ENCODE peak calls at places on chromosome 6, in seven cellular contexts. Z is naive thymus-derived CD8-positive, alpha-beta T cell; P is activated T-cell treated with anti-CD3 and anti-CD28 coated beads, Interleukin-2, amount 50 U/mL, for 72 hours; K is Right ventricle myocardium superior; C is lower lobe of right lung; S is stimulated activated naive B cell treated with anti-CD40 and anti-IgM and Interleukin-4, amounts not matched to agents 10 μg/mL and 1 μg/mL and 100 μg/mL, for 72 hours; M is upper lobe of right lung. R is an unnamed sample.

GRCh38 chr6:97306946-97307345 is 23.9 kb upstream of the MMS22L start:
- ATAC-seq in M (no peak), Z (no peak), K (no peak), C (no peak), P (no peak), S (no peak), R (no peak)

GRCh38 chr6:122752493-122752892 is 27.0 kb upstream of the FABP7 start:
- ATAC-seq in M (no peak), P (no peak), S (no peak), Z (no peak), C (peak), K (no peak), R (no peak)

GRCh38 chr6:121434037-121434770 is 1.2 kb upstream of the GJA1 start:
- ATAC-seq in Z (no peak), M (no peak), S (no peak), C (no peak), K (peak), P (no peak), R (no peak)

GRCh38 chr6:159233365-159234101 is 64.3 kb downstream of the FNDC1 start:
- ATAC-seq in C (no peak), M (peak), P (no peak), Z (no peak), S (no peak), K (no peak), R (no peak)

GRCh38 chr6:35694462-35694861 is 5.7 kb upstream of the FKBP5 start:
- ATAC-seq in S (peak), C (no peak), M (no peak), K (no peak), Z (no peak), P (peak), R (no peak)

GRCh38 chr6:64520050-64520449 is 884.4 kb downstream of the PHF3 start:
- ATAC-seq in Z (no peak), C (no peak), K (no peak), M (no peak), P (no peak), S (peak), R (no peak)

GRCh38 chr6:36064770-36065396 is 37.3 kb downstream of the MAPK14 start:
- ATAC-seq in S (no peak), Z (no peak), C (no peak), P (no peak), K (no peak), M (peak), R (no peak)

GRCh38 chr6:44023586-44024454 is 103.4 kb downstream of the MRPL14 start:
- ATAC-seq in K (no peak), P (no peak), Z (no peak), C (no peak), M (no peak), S (no peak), R (no peak)

GRCh38 chr6:130026859-130027258 is 8.5 kb downstream of the L3MBTL3 start:
- ATAC-seq in C (no peak), M (no peak), K (no peak), Z (no peak), S (peak), P (peak), R (no peak)